ENCODE peak calls at places on chromosomes 5 and 9, in four cellular contexts. Q is HEK293T, G is GM12878, C is HepG2. W is an unnamed sample.
A peak's percentile ranks its signal among the peaks of the same experiment; 100 is the strongest.

GRCh38 chr9:38308136-38308535 is 84.4 kb upstream of the ALDH1B1 start:
- DNase-seq in C (no peak), Q (no peak), G (no peak), W (no peak)

GRCh38 chr9:131722260-131722659 is 17.6 kb downstream of the RAPGEF1 start:
- DNase-seq in G (no peak), C (no peak), Q (no peak), W (no peak)

GRCh38 chr9:91199739-91200497 is 161.8 kb downstream of the AUH start:
- DNase-seq in Q (no peak), C (no peak), G (no peak), W (peak; percentile 48)

GRCh38 chr5:135318037-135318436 is 81.0 kb downstream of the MACROH2A1 start:
- DNase-seq in Q (no peak), G (no peak), C (no peak), W (no peak)

GRCh38 chr9:110521211-110521610 is 58.3 kb downstream of the SVEP1 start:
- DNase-seq in C (no peak), Q (no peak), G (no peak), W (no peak)

GRCh38 chr5:124052201-124052600 is 540.2 kb downstream of the CSNK1G3 start:
- DNase-seq in Q (no peak), C (no peak), G (no peak), W (no peak)

GRCh38 chr9:20472646-20473045 is 149.7 kb downstream of the MLLT3 start:
- DNase-seq in G (no peak), Q (no peak), C (no peak), W (no peak)

GRCh38 chr5:45643051-45643450 is 53.1 kb downstream of the HCN1 start:
- DNase-seq in G (no peak), Q (no peak), C (no peak), W (no peak)

GRCh38 chr5:74020488-74020887 is 394.5 kb downstream of the ARHGEF28 start:
- DNase-seq in C (no peak), G (no peak), Q (no peak), W (no peak)

GRCh38 chr5:59275170-59275536 is 618.4 kb downstream of the PDE4D start:
- DNase-seq in Q (no peak), G (no peak), C (no peak), W (no peak)

GRCh38 chr9:77455312-77455927 is 192.7 kb downstream of the GNA14 start:
- DNase-seq in C (peak; percentile 33), Q (peak; percentile 65), G (no peak), W (no peak)

GRCh38 chr5:93924628-93925027 is 183.2 kb upstream of the POU5F2 start:
- DNase-seq in Q (no peak), G (no peak), C (no peak), W (no peak)

GRCh38 chr9:124696101-124696500 is 75.0 kb downstream of the NR6A1 start:
- DNase-seq in C (peak; percentile 33), G (no peak), Q (no peak), W (no peak)

GRCh38 chr9:24071736-24072135 is 245.7 kb upstream of the ELAVL2 start:
- DNase-seq in Q (no peak), C (no peak), G (no peak), W (no peak)

GRCh38 chr9:99059074-99059894 is 45.6 kb upstream of the TGFBR1 start:
- DNase-seq in G (peak; percentile 40), Q (no peak), C (no peak), W (peak; percentile 48)

GRCh38 chr5:126182901-126183695 is 240.1 kb upstream of the GRAMD2B start:
- DNase-seq in C (no peak), Q (no peak), G (no peak), W (no peak)

GRCh38 chr5:175336781-175337180 is 107.2 kb downstream of the DRD1 start:
- DNase-seq in G (no peak), C (no peak), Q (no peak), W (no peak)

GRCh38 chr9:137878146-137878941 is 762 bp downstream of the CACNA1B start:
- DNase-seq in Q (peak; percentile 83), G (no peak), C (no peak), W (peak; percentile 85)

GRCh38 chr5:139698461-139699146 is 50.5 kb downstream of the CXXC5 start:
- DNase-seq in C (no peak), Q (peak; percentile 53), G (no peak), W (peak; percentile 28)

GRCh38 chr5:103780794-103781193 is 218.2 kb upstream of the NUDT12 start:
- DNase-seq in C (no peak), Q (no peak), G (no peak), W (no peak)

GRCh38 chr5:170631471-170632195 is 127.8 kb downstream of the KCNIP1 start:
- DNase-seq in C (peak; percentile 15), Q (peak; percentile 38), G (no peak), W (peak; percentile 22)

GRCh38 chr5:81773148-81773547 is 22.3 kb upstream of the SSBP2 start:
- DNase-seq in C (no peak), G (no peak), Q (no peak), W (no peak)

GRCh38 chr9:100355561-100355960 is 2.8 kb upstream of the TEX10 start:
- DNase-seq in C (no peak), Q (no peak), G (no peak), W (no peak)

GRCh38 chr9:76697110-76697509 is 67.1 kb upstream of the PCA3 start:
- DNase-seq in C (no peak), Q (no peak), G (no peak), W (no peak)

GRCh38 chr9:111482656-111483418 is 1.3 kb downstream of the ECPAS start:
- DNase-seq in G (no peak), C (peak; percentile 57), Q (peak; percentile 60), W (peak; percentile 79)

GRCh38 chr9:112562235-112562958 is 75.8 kb downstream of the KIAA1958 start:
- DNase-seq in Q (no peak), C (no peak), G (no peak), W (peak; percentile 61)

GRCh38 chr9:92010705-92011536 is 60.9 kb upstream of the ROR2 start:
- DNase-seq in G (no peak), C (no peak), Q (no peak), W (no peak)

DNA sequence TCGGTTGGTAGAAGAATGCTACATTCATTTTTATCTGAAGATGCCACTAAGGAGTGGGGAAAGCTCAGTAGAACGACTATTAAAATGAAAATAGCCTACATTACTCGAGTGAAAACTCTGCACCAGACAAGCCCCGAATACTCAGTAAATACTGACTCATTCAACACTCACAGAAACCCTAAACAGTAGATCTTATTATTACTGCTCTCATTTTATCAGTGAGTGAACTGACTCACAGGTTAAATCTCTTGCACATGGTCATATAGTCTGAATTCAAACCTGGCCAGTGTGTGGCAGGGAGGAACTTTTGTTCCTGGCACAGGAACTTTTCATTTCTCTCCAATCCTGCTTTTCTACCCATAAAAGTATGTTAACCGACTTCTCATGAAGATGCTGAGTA is 9.6 kb upstream of the PAPPA start:
- DNase-seq in G (no peak), Q (no peak), C (no peak), W (no peak)
- TF ChIP-seq SP1 in G (no peak), Q (no peak), C (no peak), W (no peak)

GRCh38 chr5:14266171-14266570 is 123.0 kb downstream of the TRIO start:
- DNase-seq in G (no peak), Q (no peak), C (no peak), W (no peak)
- TF ChIP-seq BHLHE40 in G (no peak), Q (no peak), C (no peak), W (no peak)

DNA sequence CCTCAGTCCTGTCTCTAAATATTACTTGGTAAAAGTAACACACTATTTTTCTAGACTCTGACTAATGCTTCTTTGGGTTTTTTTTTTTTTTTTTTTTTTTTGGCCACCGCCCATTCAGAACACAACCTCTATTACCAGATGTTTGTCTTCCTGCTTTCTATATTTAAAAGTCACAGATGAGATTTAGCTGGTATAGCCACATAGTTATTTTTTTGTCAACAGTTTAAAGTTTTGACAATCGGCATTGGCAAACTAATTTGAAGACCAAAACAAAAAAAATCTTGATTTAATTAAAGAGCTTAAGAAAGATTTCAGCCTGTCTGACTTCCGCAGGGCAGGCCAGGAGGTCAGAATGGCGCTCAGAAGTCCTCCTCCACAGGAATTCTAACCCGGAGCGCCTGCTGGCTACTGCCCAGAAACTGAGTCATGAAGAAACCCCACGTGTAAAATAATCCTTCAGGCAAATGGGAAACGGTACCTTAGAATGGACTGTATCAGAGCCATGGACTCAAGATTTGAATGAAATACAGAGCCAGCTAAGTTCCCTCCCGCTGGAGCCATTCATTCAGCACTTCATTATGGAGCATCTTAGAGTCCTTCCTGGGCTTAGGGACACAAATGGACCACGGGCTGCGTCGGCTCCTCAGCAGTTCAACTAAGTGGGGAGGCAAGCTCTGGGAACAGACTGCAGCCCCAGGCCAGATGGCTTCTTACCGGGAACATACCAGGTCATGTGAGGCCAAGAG is 55.6 kb downstream of the PTPDC1 start:
- DNase-seq in C (no peak), G (no peak), Q (no peak), W (peak; percentile 59)
- TF ChIP-seq SP1 in C (no peak), G (no peak), Q (no peak), W (no peak)

GRCh38 chr9:123614503-123615258 is 258.7 kb downstream of the CRB2 start:
- DNase-seq in C (no peak), G (no peak), Q (no peak), W (no peak)

GRCh38 chr9:123617952-123618678 is 262.1 kb downstream of the CRB2 start:
- DNase-seq in G (no peak), Q (no peak), C (no peak), W (no peak)

GRCh38 chr9:123616707-123617106 is 260.7 kb downstream of the CRB2 start:
- DNase-seq in G (no peak), Q (no peak), C (no peak), W (no peak)

GRCh38 chr9:123617286-123617685 is 261.3 kb downstream of the CRB2 start:
- DNase-seq in C (no peak), G (no peak), Q (no peak), W (no peak)

DNA sequence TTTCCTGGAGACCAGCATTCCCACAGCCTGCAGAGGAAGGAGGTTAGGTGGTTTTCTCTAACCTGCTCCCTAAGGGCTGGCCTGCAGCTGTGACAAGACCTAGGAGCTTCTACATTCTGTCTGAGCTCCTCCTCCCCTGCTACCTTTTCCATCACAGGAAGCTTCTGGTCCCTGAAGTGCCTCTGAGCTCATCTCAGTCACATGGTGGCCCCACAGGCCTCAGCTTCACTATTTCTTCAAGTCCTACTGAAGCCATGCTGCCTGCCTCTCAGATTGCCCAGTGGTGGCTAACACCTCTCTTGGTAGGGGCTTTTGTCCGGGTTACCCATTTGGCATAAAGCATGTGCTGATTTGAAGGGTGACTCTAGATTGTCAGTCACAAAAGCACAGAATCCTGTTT is 259.4 kb downstream of the CRB2 start:
- DNase-seq in C (no peak), Q (no peak), G (no peak), W (no peak)
- TF ChIP-seq BHLHE40 in C (no peak), Q (no peak), G (no peak), W (no peak)

GRCh38 chr9:70421272-70422180 is 7.1 kb upstream of the KLF9 start:
- DNase-seq in C (no peak), G (no peak), Q (no peak), W (peak; percentile 29)

GRCh38 chr9:70421020-70421271 is 6.5 kb upstream of the KLF9 start:
- DNase-seq in C (no peak), G (no peak), Q (no peak), W (no peak)

GRCh38 chr9:70418822-70419545 is 4.5 kb upstream of the KLF9 start:
- DNase-seq in G (peak; percentile 64), Q (peak; percentile 70), C (peak; percentile 79), W (peak; percentile 74)

GRCh38 chr9:70419546-70420266 is 5.2 kb upstream of the KLF9 start:
- DNase-seq in G (peak; percentile 47), C (peak; percentile 91), Q (peak; percentile 69), W (peak; percentile 88)

GRCh38 chr9:70420267-70421019 is 6.0 kb upstream of the KLF9 start:
- DNase-seq in C (peak; percentile 87), Q (peak; percentile 65), G (no peak), W (peak; percentile 67)
- TF ChIP-seq SP1 in C (no peak), Q (no peak), G (no peak), W (no peak)

GRCh38 chr9:133787749-133788015 is 49.5 kb upstream of the SARDH start:
- DNase-seq in C (no peak), Q (peak; percentile 67), G (peak; percentile 16), W (peak; percentile 88)
- TF ChIP-seq BHLHE40 in C (no peak), Q (no peak), G (no peak), W (no peak)